ENCODE peak calls at places on chromosomes 11 and 22, in four cellular contexts. X is HCT116, B is A549, K is HepG2. V is an unnamed sample.

GRCh38 chr11:88480217-88480616 is 142.7 kb upstream of the CTSC start:
- DNase-seq in K (no peak), X (no peak), B (no peak), V (peak; percentile 33)

GRCh38 chr11:120128392-120129172 is 9.3 kb downstream of the TRIM29 start:
- DNase-seq in B (peak; percentile 60), X (no peak), K (peak; percentile 18), V (no peak)

GRCh38 chr11:26847977-26848376 is 126.1 kb upstream of the SLC5A12 start:
- DNase-seq in K (no peak), B (no peak), X (no peak), V (no peak)

GRCh38 chr11:132202621-132203020 is 832.2 kb downstream of the NTM start:
- DNase-seq in K (no peak), B (no peak), X (no peak), V (no peak)

GRCh38 chr11:117232022-117232878 is at the start of the genes PCSK7 and RNF214:
- DNase-seq in K (peak; percentile 53), X (no peak), B (peak; percentile 60), V (peak; percentile 45)

GRCh38 chr22:36977401-36977861 is 41.8 kb downstream of the TST start:
- DNase-seq in K (peak; percentile 41), B (peak; percentile 72), X (no peak), V (peak; percentile 7)

GRCh38 chr11:58178444-58178843 is 10.4 kb upstream of the OR9Q2 start:
- DNase-seq in X (no peak), K (no peak), B (no peak), V (no peak)

GRCh38 chr11:6472934-6473333 is 807 bp downstream of the TRIM3 start:
- DNase-seq in B (no peak), X (no peak), K (no peak), V (no peak)

GRCh38 chr22:36194971-36195370 is 6.6 kb downstream of the APOL4 start:
- DNase-seq in X (peak; percentile 22), K (peak; percentile 40), B (peak; percentile 59), V (peak; percentile 25)

GRCh38 chr11:26193714-26194373 is 138.1 kb upstream of the ANO3 start:
- DNase-seq in K (no peak), B (no peak), X (no peak), V (no peak)

GRCh38 chr11:69645801-69646492 is 5.0 kb downstream of the CCND1 start:
- DNase-seq in B (no peak), X (no peak), K (no peak), V (no peak)

GRCh38 chr11:2156416-2157182 is 4.4 kb downstream of the INS start:
- DNase-seq in B (peak; percentile 62), X (no peak), K (peak; percentile 42), V (peak; percentile 39)

DNA sequence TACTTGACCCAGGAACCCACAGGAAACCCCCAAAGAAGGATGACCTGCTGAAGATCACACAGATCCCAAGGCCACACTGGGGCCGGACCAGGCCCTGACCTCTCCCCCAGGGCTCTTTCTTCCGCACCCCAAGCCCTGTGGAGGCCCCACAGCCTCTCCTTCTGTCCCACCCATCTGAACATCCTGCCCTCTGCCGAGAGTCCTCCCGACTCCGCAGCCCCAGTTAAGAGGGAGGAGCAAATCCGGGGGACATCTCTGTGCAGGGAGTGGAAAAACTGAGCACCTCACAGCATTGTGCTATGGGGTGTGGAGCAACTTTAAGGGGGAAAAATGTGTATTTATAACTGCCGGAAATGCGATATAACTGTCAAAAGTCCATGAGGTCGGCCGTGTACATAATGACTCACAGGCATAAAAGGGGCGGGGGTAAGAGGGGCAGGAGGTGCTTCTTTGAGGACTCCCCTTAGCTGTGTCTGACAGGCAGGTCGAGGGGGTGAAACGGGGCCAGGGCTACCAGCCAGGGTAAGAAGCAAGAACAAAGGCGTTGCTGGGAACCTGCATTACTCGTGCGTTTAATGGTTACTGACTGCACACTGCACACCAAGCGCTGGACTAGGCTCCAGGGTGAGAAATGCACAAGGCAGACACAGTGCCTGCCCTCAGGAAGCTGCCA is 57.2 kb downstream of the WNT11 start:
- DNase-seq in K (peak; percentile 79), B (no peak), X (no peak), V (no peak)
- TF ChIP-seq REST in K (no peak), B (no peak), X (no peak), V (no peak)

GRCh38 chr22:46196268-46196667 is 45.9 kb downstream of the PPARA start:
- DNase-seq in X (no peak), B (no peak), K (no peak), V (no peak)

GRCh38 chr22:46198274-46198673 is 47.9 kb downstream of the PPARA start:
- DNase-seq in K (no peak), X (no peak), B (no peak), V (no peak)

GRCh38 chr22:46193898-46194310 is 43.6 kb downstream of the PPARA start:
- DNase-seq in K (no peak), X (no peak), B (no peak), V (no peak)

GRCh38 chr22:46192210-46192993 is 42.1 kb downstream of the PPARA start:
- DNase-seq in X (no peak), K (no peak), B (no peak), V (no peak)

GRCh38 chr22:46195487-46196165 is 45.3 kb downstream of the PPARA start:
- DNase-seq in K (no peak), X (no peak), B (no peak), V (no peak)
- TF ChIP-seq REST in K (no peak), X (no peak), B (no peak), V (no peak)

GRCh38 chr11:60924110-60924905 is at the start of gene TMEM132A:
- DNase-seq in X (peak; percentile 37), B (peak; percentile 68), K (peak; percentile 37), V (no peak)
- TF ChIP-seq REST in X (no peak), B (no peak), K (no peak), V (peak; percentile 21)

GRCh38 chr22:24270556-24271405 is at the start of gene SPECC1L:
- DNase-seq in B (peak; percentile 90), X (peak; percentile 84), K (peak; percentile 79), V (peak; percentile 52)
- TF ChIP-seq REST in B (no peak), X (no peak), K (no peak), V (no peak)

V was measured in Panc1.